ENCODE peak calls at places on chromosome 20, in nine cellular contexts. D is PC-3, F is astrocyte of the spinal cord, T is choroid plexus epithelial cell, S is GM06990, Q is AG09309, P is heart left ventricle, N is upper lobe of right lung, H is dorsolateral prefrontal cortex. C is an unnamed sample.

GRCh38 chr20:61353261-61353995 is 101.4 kb downstream of the CDH4 start:
- DNase-seq in D (no peak), F (peak; percentile 35), T (no peak), S (no peak), Q (no peak), P (no peak), N (no peak), H (no peak), C (peak; percentile 49)

GRCh38 chr20:45291526-45291925 is 15.1 kb upstream of the RBPJL start:
- DNase-seq in D (no peak), F (no peak), T (no peak), S (no peak), Q (no peak), P (no peak), N (no peak), H (no peak), C (no peak)

GRCh38 chr20:11204926-11205768 is 531.3 kb upstream of the JAG1 start:
- DNase-seq in D (peak; percentile 84), F (peak; percentile 70), T (peak; percentile 88), S (no peak), Q (no peak), P (peak; percentile 68), N (no peak), H (no peak), C (peak; percentile 84)

GRCh38 chr20:32278199-32278643 is 770 bp downstream of the KIF3B start:
- DNase-seq in D (no peak), F (no peak), T (peak; percentile 18), S (peak; percentile 38), Q (no peak), P (no peak), N (no peak), H (no peak), C (peak; percentile 16)

GRCh38 chr20:50077818-50078601 is 34.9 kb downstream of the UBE2V1 start:
- DNase-seq in D (no peak), F (no peak), T (no peak), S (no peak), Q (no peak), P (no peak), N (peak; percentile 60), H (peak; percentile 21), C (no peak)

GRCh38 chr20:24682496-24683090 is 213.2 kb downstream of the SYNDIG1 start:
- DNase-seq in D (no peak), F (no peak), T (no peak), S (no peak), Q (no peak), P (no peak), N (peak; percentile 46), H (peak; percentile 10), C (no peak)

GRCh38 chr20:56428388-56428787 is 16.3 kb downstream of the CASS4 start:
- DNase-seq in D (no peak), F (no peak), T (no peak), S (no peak), Q (no peak), P (no peak), N (no peak), H (no peak), C (peak; percentile 36)

GRCh38 chr20:5643936-5644335 is 106.3 kb upstream of the SHLD1 start:
- DNase-seq in D (peak; percentile 33), F (no peak), T (no peak), S (no peak), Q (no peak), P (no peak), N (no peak), H (no peak), C (peak; percentile 74)

GRCh38 chr20:56403465-56403864 is 8.6 kb upstream of the CASS4 start:
- DNase-seq in D (no peak), F (no peak), T (no peak), S (no peak), Q (no peak), P (no peak), N (no peak), H (no peak), C (no peak)

GRCh38 chr20:51121272-51121671 is 98.4 kb upstream of the KCNG1 start:
- DNase-seq in D (no peak), F (peak; percentile 26), T (peak; percentile 31), S (no peak), Q (no peak), P (no peak), N (no peak), H (no peak), C (no peak)

GRCh38 chr20:51118216-51118615 is 95.3 kb upstream of the KCNG1 start:
- DNase-seq in D (no peak), F (no peak), T (no peak), S (no peak), Q (no peak), P (no peak), N (no peak), H (no peak), C (no peak)

GRCh38 chr20:51120438-51120837 is 97.5 kb upstream of the KCNG1 start:
- DNase-seq in D (no peak), F (no peak), T (no peak), S (no peak), Q (no peak), P (no peak), N (no peak), H (no peak), C (no peak)

GRCh38 chr20:51118985-51119527 is 96.1 kb upstream of the KCNG1 start:
- DNase-seq in D (no peak), F (no peak), T (no peak), S (no peak), Q (no peak), P (no peak), N (no peak), H (no peak), C (no peak)

DNA sequence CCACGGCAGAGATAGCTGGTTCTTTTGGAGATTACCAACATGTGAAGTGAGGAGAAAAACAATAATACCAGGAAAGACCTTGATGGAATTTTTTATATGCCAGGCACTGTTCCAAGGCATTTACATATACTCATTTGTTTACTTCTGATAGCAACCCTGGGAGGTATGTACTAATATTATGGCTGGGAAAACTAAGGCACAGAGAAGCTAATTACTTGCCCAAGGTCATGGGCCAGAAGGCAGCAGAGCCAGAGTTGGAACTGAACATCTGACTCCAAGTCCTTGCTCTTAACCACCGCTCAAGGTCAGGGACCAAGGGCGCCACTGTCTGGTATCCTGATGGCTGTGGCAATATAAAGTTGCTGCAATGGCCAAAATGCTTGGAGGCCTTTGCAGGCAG is 97.0 kb upstream of the KCNG1 start:
- DNase-seq in D (no peak), F (no peak), T (no peak), S (no peak), Q (no peak), P (no peak), N (no peak), H (no peak), C (no peak)
- TF ChIP-seq CTCF in D (no peak), F (no peak), T (no peak), S (no peak), Q (no peak), P (no peak), N (no peak), H (no peak), C (no peak)

DNA sequence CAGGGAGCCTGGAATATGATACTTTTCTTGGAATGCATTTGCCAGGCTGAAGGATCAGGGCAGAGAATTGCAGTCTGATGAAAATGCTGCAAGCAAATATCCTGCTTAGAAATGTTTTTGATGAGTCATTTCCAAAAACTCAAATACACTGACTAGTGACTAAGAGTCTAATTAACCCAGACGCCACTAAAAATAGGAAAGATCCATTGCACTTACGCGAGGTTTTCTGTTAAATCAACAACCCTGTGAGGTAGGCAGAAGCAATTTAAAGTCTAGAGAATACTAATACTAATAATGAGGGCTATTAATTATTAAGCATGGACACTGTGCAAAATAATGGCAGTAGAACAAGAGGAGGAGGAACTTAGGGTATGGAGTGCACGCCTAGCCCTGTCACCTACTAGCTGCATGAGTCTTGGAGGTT is 130.1 kb upstream of the DOK5 start:
- DNase-seq in D (peak; percentile 84), F (peak; percentile 86), T (peak; percentile 80), S (no peak), Q (peak; percentile 75), P (no peak), N (no peak), H (no peak), C (peak; percentile 60)
- H3K4me3 ChIP-seq in D (no peak overlapping the region), F (no peak overlapping the region), T (no peak overlapping the region), S (no peak overlapping the region), Q (no peak overlapping the region), P (no peak overlapping the region), N (no peak overlapping the region), H (no peak overlapping the region), C (no peak overlapping the region)

GRCh38 chr20:16710781-16711180 is 19.0 kb upstream of the SNRPB2 start:
- DNase-seq in D (no peak), F (no peak), T (no peak), S (no peak), Q (no peak), P (no peak), N (no peak), H (no peak), C (no peak)
- TF ChIP-seq CTCF in D (no peak), F (no peak), T (no peak), S (no peak), Q (no peak), P (no peak), N (no peak), H (no peak), C (no peak)

GRCh38 chr20:59388402-59388801 is 88.0 kb downstream of the EDN3 start:
- DNase-seq in D (no peak), F (no peak), T (no peak), S (no peak), Q (no peak), P (no peak), N (no peak), H (no peak), C (no peak)

GRCh38 chr20:59387891-59388290 is 87.5 kb downstream of the EDN3 start:
- DNase-seq in D (no peak), F (no peak), T (no peak), S (no peak), Q (no peak), P (no peak), N (no peak), H (no peak), C (no peak)

GRCh38 chr20:59385461-59385860 is 85.0 kb downstream of the EDN3 start:
- DNase-seq in D (no peak), F (no peak), T (no peak), S (no peak), Q (no peak), P (no peak), N (no peak), H (no peak), C (no peak)

GRCh38 chr20:59385038-59385437 is 84.6 kb downstream of the EDN3 start:
- DNase-seq in D (no peak), F (no peak), T (no peak), S (no peak), Q (no peak), P (no peak), N (no peak), H (no peak), C (no peak)

GRCh38 chr20:59386819-59387218 is 86.4 kb downstream of the EDN3 start:
- DNase-seq in D (no peak), F (no peak), T (no peak), S (no peak), Q (no peak), P (no peak), N (no peak), H (no peak), C (no peak)
- H3K4me3 ChIP-seq in D (no peak overlapping the region), F (no peak overlapping the region), T (no peak overlapping the region), S (no peak overlapping the region), Q (no peak overlapping the region), P (no peak overlapping the region), N (no peak overlapping the region), H (no peak overlapping the region), C (no peak overlapping the region)

C was measured in epithelial cell of esophagus.